ENCODE peak calls at places on chromosomes 5 and 9, in eight cellular contexts. O is COR-L47; B is smooth muscle cell of the brain vasculature; D is pons; J is mesendoderm; A is nucleus accumbens; Q is SK-N-DZ; M is activated CD4-positive, alpha-beta memory T cell treated with anti-CD3 and anti-CD28 coated beads, Interleukin-2, amount 10 ng/mL, durations not matched to agents 7 days and 5 days. P is an unnamed sample.

GRCh38 chr5:2200261-2200965 is 317.7 kb upstream of the IRX4 start:
- DNase-seq in O (no peak), B (no peak), D (no peak), J (no peak), A (no peak), Q (no peak), M (no peak), P (no peak)

GRCh38 chr5:27652505-27652904 is 614.1 kb upstream of the CDH9 start:
- DNase-seq in O (no peak), B (no peak), D (no peak), J (peak), A (no peak), Q (peak), M (no peak), P (no peak)

GRCh38 chr5:57871496-57871895 is 388.9 kb upstream of the ACTBL2 start:
- DNase-seq in O (no peak), B (no peak), D (no peak), J (no peak), A (no peak), Q (no peak), M (no peak), P (no peak)

GRCh38 chr5:9398227-9398626 is 147.6 kb downstream of the SEMA5A start:
- DNase-seq in O (no peak), B (no peak), D (no peak), J (no peak), A (no peak), Q (no peak), M (no peak), P (no peak)

GRCh38 chr5:76439929-76440328 is 36.8 kb downstream of the IQGAP2 start:
- DNase-seq in O (no peak), B (no peak), D (no peak), J (no peak), A (no peak), Q (no peak), M (no peak), P (no peak)

GRCh38 chr9:27118916-27119315 is 9.9 kb downstream of the TEK start:
- DNase-seq in O (no peak), B (no peak), D (no peak), J (no peak), A (no peak), Q (no peak), M (no peak), P (no peak)

GRCh38 chr5:137316346-137316736 is 182.8 kb downstream of the SPOCK1 start:
- DNase-seq in O (no peak), B (no peak), D (no peak), J (no peak), A (no peak), Q (no peak), M (no peak), P (peak)

GRCh38 chr5:14156611-14157493 is 13.7 kb downstream of the TRIO start:
- DNase-seq in O (no peak), B (peak), D (no peak), J (peak), A (no peak), Q (no peak), M (no peak), P (peak)

GRCh38 chr9:94176582-94176981 is 82.5 kb upstream of the ZNF169 start:
- DNase-seq in O (no peak), B (no peak), D (no peak), J (no peak), A (no peak), Q (no peak), M (no peak), P (no peak)

GRCh38 chr9:89405832-89406231 is 87.5 kb downstream of the SECISBP2 start:
- DNase-seq in O (no peak), B (no peak), D (peak), J (no peak), A (no peak), Q (no peak), M (no peak), P (no peak)

GRCh38 chr5:142250119-142250518 is 74.7 kb downstream of the SPRY4 start:
- DNase-seq in O (no peak), B (no peak), D (no peak), J (no peak), A (no peak), Q (no peak), M (no peak), P (no peak)

GRCh38 chr5:150322202-150322601 is 19.5 kb upstream of the ARSI start:
- DNase-seq in O (no peak), B (no peak), D (no peak), J (no peak), A (no peak), Q (no peak), M (no peak), P (peak)

GRCh38 chr5:52870448-52870847 is 82.7 kb downstream of the ITGA1 start:
- DNase-seq in O (no peak), B (no peak), D (no peak), J (no peak), A (no peak), Q (peak), M (no peak), P (peak)

GRCh38 chr5:14449052-14449661 is 132.4 kb upstream of the OTULINL start:
- DNase-seq in O (no peak), B (peak), D (no peak), J (peak), A (no peak), Q (no peak), M (no peak), P (no peak)

GRCh38 chr9:129610193-129610472 is 10.8 kb downstream of the C9orf50 start:
- DNase-seq in O (no peak), B (no peak), D (no peak), J (no peak), A (no peak), Q (no peak), M (no peak), P (no peak)

GRCh38 chr5:95631265-95631957 is 11.5 kb downstream of the GPR150 start:
- DNase-seq in O (no peak), B (peak), D (no peak), J (no peak), A (no peak), Q (no peak), M (no peak), P (peak)

GRCh38 chr9:110555971-110556370 is 23.6 kb downstream of the SVEP1 start:
- DNase-seq in O (no peak), B (no peak), D (no peak), J (no peak), A (no peak), Q (no peak), M (no peak), P (peak)

GRCh38 chr9:32884482-32884881 is 101.1 kb downstream of the TMEM215 start:
- DNase-seq in O (no peak), B (no peak), D (no peak), J (peak), A (no peak), Q (no peak), M (no peak), P (no peak)

GRCh38 chr9:88996046-88997005 is 5.1 kb downstream of the S1PR3 start:
- DNase-seq in O (no peak), B (no peak), D (no peak), J (no peak), A (no peak), Q (no peak), M (no peak), P (no peak)

GRCh38 chr9:76618762-76619161 is 145.5 kb upstream of the PCA3 start:
- DNase-seq in O (no peak), B (no peak), D (no peak), J (no peak), A (no peak), Q (no peak), M (no peak), P (no peak)

GRCh38 chr9:103483471-103484096 is 488.5 kb downstream of the CYLC2 start:
- DNase-seq in O (no peak), B (no peak), D (no peak), J (no peak), A (no peak), Q (no peak), M (no peak), P (no peak)

GRCh38 chr5:142835540-142835939 is 65.4 kb downstream of the ARHGAP26 start:
- DNase-seq in O (no peak), B (no peak), D (no peak), J (no peak), A (no peak), Q (no peak), M (no peak), P (no peak)

GRCh38 chr5:157867736-157868135 is 8.8 kb upstream of the CLINT1 start:
- DNase-seq in O (no peak), B (no peak), D (no peak), J (no peak), A (no peak), Q (no peak), M (no peak), P (no peak)

GRCh38 chr9:11893331-11893730 is 799.9 kb upstream of the TYRP1 start:
- DNase-seq in O (no peak), B (no peak), D (no peak), J (peak), A (no peak), Q (no peak), M (no peak), P (no peak)

GRCh38 chr5:13910227-13910626 is 34.3 kb downstream of the DNAH5 start:
- DNase-seq in O (no peak), B (no peak), D (no peak), J (no peak), A (no peak), Q (no peak), M (no peak), P (no peak)

GRCh38 chr9:136322756-136323330 is 4.5 kb upstream of the GPSM1 start:
- DNase-seq in O (no peak), B (no peak), D (no peak), J (no peak), A (no peak), Q (no peak), M (no peak), P (no peak)

P was measured in MG63.